ENCODE peak calls at places on chromosomes 6 and 20, in five cellular contexts. Z is stimulated activated naive CD8-positive, alpha-beta T cell treated with anti-CD3 and anti-CD28 coated beads, Interleukin-15, amount 100 ng/mL, for 72 hours; W is activated CD8-positive, alpha-beta T cell treated with anti-CD3 and anti-CD28 coated beads, Interleukin-2, amount 10 ng/mL, durations not matched to agents 7 days and 5 days; S is right cardiac atrium; K is AG08396. R is an unnamed sample.

GRCh38 chr20:43191946-43192847 is 2.5 kb upstream of the PTPRT start:
- DNase-seq in S (peak), Z (no peak), W (no peak), K (peak), R (no peak)

GRCh38 chr6:154241570-154241969 is 115.0 kb downstream of the IPCEF1 start:
- DNase-seq in K (no peak), S (no peak), Z (no peak), W (no peak), R (no peak)

GRCh38 chr20:60589624-60590023 is 631.4 kb downstream of the CDH26 start:
- DNase-seq in Z (no peak), K (no peak), W (no peak), S (no peak), R (no peak)

GRCh38 chr6:38483526-38483925 is 156.2 kb downstream of the BTBD9 start:
- DNase-seq in W (no peak), K (no peak), S (no peak), Z (no peak), R (no peak)

GRCh38 chr6:170026272-170027110 is 264.4 kb downstream of the DLL1 start:
- DNase-seq in Z (no peak), K (no peak), S (no peak), W (no peak), R (no peak)

GRCh38 chr20:14830466-14830865 is 493.1 kb upstream of the FLRT3 start:
- DNase-seq in W (no peak), S (no peak), Z (no peak), K (no peak), R (no peak)

GRCh38 chr20:11103866-11104265 is 430.1 kb upstream of the JAG1 start:
- DNase-seq in W (no peak), K (no peak), Z (no peak), S (no peak), R (no peak)

GRCh38 chr6:99780556-99780885 is 173.9 kb downstream of the PRDM13 start:
- DNase-seq in K (no peak), W (no peak), Z (no peak), S (no peak), R (no peak)

GRCh38 chr6:30818426-30818841 is 65.9 kb upstream of the DDR1 start:
- DNase-seq in Z (no peak), S (no peak), W (no peak), K (peak), R (no peak)

GRCh38 chr20:58555078-58555765 is 40.0 kb upstream of the APCDD1L start:
- DNase-seq in W (no peak), Z (no peak), K (peak), S (no peak), R (no peak)

GRCh38 chr6:166667886-166668620 is 41.0 kb upstream of the RPS6KA2 start:
- DNase-seq in K (no peak), Z (no peak), W (no peak), S (no peak), R (no peak)

GRCh38 chr6:128333581-128334223 is 186.7 kb downstream of the PTPRK start:
- DNase-seq in S (no peak), Z (no peak), K (no peak), W (no peak), R (no peak)

GRCh38 chr6:30000156-30000791 is 57.9 kb downstream of the HLA-A start:
- DNase-seq in W (no peak), S (no peak), K (no peak), Z (no peak), R (no peak)

GRCh38 chr20:56247954-56248782 is at the start of gene MC3R:
- DNase-seq in K (peak), Z (peak), S (peak), W (peak), R (peak)